ENCODE peak calls at places on chromosomes 3 and 15, in eight cellular contexts. H is WERI-Rb-1, Z is OCI-LY7, W is lung, F is lower leg skin, L is pancreas, S is cardiac muscle cell, V is neural progenitor cell. Y is an unnamed sample.

GRCh38 chr3:188389711-188390346 is 235.9 kb downstream of the LPP start:
- DNase-seq in W (no peak), Z (peak; percentile 92), L (no peak), H (no peak), S (no peak), F (peak; percentile 70), V (no peak), Y (no peak)

GRCh38 chr3:126985143-126985985 is 2.4 kb downstream of the PLXNA1 start:
- DNase-seq in L (peak; percentile 65), F (no peak), S (peak; percentile 29), W (no peak), V (peak; percentile 59), H (no peak), Z (no peak), Y (no peak)

GRCh38 chr3:166274342-166274741 is 437.1 kb upstream of the BCHE start:
- DNase-seq in V (no peak), L (no peak), H (no peak), W (no peak), S (no peak), F (no peak), Z (no peak), Y (no peak)

GRCh38 chr15:63073497-63074172 is 31.1 kb downstream of the TPM1 start:
- DNase-seq in F (no peak), V (no peak), Z (no peak), H (no peak), S (no peak), W (no peak), L (no peak), Y (peak; percentile 33)

GRCh38 chr3:10371167-10371566 is 50.3 kb upstream of the SEC13 start:
- DNase-seq in H (no peak), L (no peak), F (no peak), Z (no peak), V (no peak), S (no peak), W (no peak), Y (peak; percentile 11)

GRCh38 chr15:76190767-76191538 is 120.3 kb downstream of the ETFA start:
- DNase-seq in Z (peak; percentile 78), S (peak; percentile 87), V (peak; percentile 92), F (peak; percentile 69), L (peak; percentile 92), H (peak; percentile 90), W (peak; percentile 79), Y (peak; percentile 76)

GRCh38 chr15:65920825-65921309 is 51.6 kb downstream of the RAB11A start:
- DNase-seq in Z (no peak), W (no peak), S (no peak), H (no peak), F (no peak), V (no peak), L (no peak), Y (peak; percentile 68)

GRCh38 chr3:46670891-46671427 is 22.5 kb downstream of the ALS2CL start:
- DNase-seq in V (no peak), W (no peak), H (peak; percentile 4), L (peak; percentile 27), Z (no peak), F (no peak), S (no peak), Y (no peak)

DNA sequence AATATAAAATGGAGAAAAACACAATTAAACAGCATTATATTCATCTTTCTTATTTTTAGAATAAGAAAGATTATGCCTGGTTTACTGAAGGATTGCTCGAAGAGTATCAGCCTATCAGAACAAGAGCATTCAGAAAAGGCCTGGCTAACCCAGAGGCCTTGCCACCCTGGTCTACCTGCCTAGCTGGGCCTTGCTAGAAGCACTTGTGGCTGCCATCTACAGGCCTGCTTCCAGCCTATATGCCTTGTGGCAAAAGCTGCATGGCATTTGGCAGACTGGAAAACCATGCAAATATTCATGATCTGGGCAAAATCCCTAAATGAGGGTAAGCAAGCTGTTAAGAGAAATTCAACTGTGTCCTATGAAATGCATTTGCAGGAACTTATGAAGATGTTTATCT is 9.3 kb upstream of the ATP13A4 start:
- DNase-seq in Z (peak; percentile 8), W (peak; percentile 42), F (no peak), L (no peak), H (peak; percentile 28), V (peak; percentile 50), S (peak; percentile 38), Y (no peak)
- TF ChIP-seq CTCF in Z (peak; percentile 43), W (no peak), F (no peak), L (no peak), H (peak; percentile 30), V (peak; percentile 39), S (no peak), Y (peak; percentile 12)

DNA sequence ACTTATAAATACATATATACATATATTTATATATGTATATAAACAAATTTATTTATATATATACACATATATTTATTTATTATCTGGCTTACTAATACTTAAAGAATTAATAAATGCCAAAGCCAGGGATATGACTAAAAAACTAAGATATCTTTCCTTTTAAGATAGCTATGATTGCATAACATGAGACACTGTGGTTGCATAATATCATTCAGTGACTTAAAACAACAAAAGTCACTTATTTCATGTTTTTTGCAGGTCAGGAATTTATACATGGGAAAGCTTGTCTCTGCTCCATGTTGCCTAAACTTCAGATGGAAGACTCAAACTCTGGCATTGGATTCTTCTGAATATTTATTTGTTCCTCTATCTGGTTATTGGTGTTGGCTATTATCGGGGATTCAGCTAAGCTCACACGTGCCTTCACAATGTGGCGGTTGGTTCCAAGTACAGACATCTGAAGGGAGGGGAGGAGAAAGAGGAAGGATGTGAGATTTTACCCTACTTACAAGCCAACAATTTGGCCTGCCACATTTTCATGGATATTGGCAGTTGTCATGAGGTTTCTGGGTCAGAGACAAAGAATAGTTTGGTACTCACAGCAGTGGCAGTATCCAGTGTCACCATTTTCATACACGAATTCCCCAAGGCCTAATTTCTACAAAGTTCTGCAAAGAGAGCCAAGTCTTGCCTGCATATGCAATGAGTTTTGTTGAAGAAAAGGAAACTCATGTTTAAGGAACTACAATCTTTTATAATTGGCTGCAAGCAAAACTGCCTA is 381.6 kb downstream of the EPHA3 start:
- DNase-seq in F (no peak), W (no peak), L (no peak), Z (no peak), H (no peak), S (no peak), V (no peak), Y (peak; percentile 65)
- H3K4me3 ChIP-seq in F (no peak overlapping the region), W (no peak overlapping the region), L (no peak overlapping the region), Z (no peak overlapping the region), H (no peak overlapping the region), S (no peak overlapping the region), V (no peak overlapping the region), Y (no peak overlapping the region)

DNA sequence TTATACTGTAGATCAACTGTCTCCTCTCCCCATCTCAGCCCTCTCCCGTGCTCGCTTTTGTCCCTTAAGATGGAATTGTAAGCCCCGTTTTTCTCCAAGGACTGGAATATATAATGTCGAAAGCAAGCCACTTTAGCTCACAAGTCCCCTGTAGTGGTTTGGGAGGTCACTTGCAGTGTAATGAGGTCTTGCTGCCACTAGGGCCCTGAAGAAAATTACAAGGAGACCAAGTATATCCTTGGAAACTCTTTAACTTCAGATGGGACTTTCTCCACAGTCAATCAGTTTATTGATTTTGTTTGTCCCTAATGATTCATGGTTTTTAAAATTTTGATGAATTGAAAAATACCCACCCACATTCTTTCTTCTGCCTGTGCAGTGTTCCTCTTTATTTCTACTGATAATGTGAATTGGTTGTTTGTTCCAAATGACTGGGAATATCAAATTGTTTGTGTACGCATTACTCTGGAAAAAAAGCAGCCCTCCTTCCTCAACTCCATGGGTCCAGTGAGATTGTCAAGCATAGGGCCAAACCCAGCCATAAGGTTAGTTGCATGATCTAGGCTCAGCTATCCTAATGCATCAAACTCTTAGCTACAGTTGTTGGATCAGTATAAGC is 294.8 kb downstream of the MCTP2 start:
- DNase-seq in W (no peak), S (peak; percentile 32), L (no peak), V (peak; percentile 40), F (no peak), H (no peak), Z (peak; percentile 10), Y (no peak)
- TF ChIP-seq CTCF in W (no peak), S (no peak), L (no peak), V (peak; percentile 67), F (no peak), H (peak; percentile 26), Z (peak; percentile 75), Y (peak; percentile 28)

GRCh38 chr3:12141350-12141749 is 17.4 kb downstream of the TIMP4 start:
- DNase-seq in H (no peak), L (no peak), W (no peak), S (no peak), F (no peak), Z (no peak), V (no peak), Y (no peak)

GRCh38 chr3:12147263-12147780 is 11.4 kb downstream of the TIMP4 start:
- DNase-seq in H (no peak), L (no peak), Z (no peak), S (no peak), W (no peak), V (no peak), F (no peak), Y (no peak)

GRCh38 chr3:12148183-12148940 is 10.3 kb downstream of the TIMP4 start:
- DNase-seq in S (no peak), H (no peak), L (no peak), Z (no peak), F (peak; percentile 38), V (no peak), W (no peak), Y (peak; percentile 78)

GRCh38 chr3:12142476-12142875 is 16.2 kb downstream of the TIMP4 start:
- DNase-seq in W (no peak), Z (no peak), L (no peak), V (no peak), F (no peak), H (no peak), S (no peak), Y (no peak)

GRCh38 chr3:12143949-12144504 is 14.7 kb downstream of the TIMP4 start:
- DNase-seq in H (no peak), Z (no peak), W (peak; percentile 39), L (no peak), S (no peak), F (peak; percentile 81), V (no peak), Y (peak; percentile 92)
- H3K4me3 ChIP-seq in H (no peak overlapping the region), Z (no peak overlapping the region), W (no peak overlapping the region), L (no peak overlapping the region), S (no peak overlapping the region), F (no peak overlapping the region), V (no peak overlapping the region), Y (no peak overlapping the region)

DNA sequence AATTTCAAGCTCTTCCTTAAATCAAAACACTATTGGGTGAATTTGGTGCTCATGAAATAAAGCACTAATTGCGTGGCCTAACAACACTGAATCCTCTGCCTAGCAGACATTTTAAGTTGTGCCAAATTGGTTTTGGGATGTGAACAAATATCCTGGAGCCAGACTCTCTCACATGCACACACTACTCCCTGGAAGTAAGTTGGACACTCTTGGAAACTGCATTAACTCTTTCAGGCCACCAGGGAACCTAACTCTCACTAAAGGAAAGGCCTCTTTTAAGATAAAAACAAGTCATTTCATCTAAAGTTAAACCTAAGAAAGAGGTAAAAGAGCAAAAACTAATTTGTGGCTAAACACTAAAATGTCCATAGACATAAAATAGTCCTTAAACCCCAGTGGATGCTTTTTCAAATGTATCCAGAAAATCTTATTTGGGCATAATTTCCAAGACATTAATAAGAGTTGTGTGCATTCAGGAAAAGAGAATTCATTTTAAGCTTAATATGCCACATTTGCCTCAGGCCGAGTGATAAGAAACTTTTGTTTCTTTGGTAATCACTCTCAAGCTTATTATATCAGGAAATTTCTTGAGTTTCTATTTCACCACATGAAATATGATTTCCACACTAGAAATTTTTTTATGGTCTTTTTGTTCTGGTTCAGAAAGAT is 61.8 kb downstream of the ZBTB20 start:
- DNase-seq in L (no peak), W (no peak), F (no peak), H (no peak), Z (no peak), V (peak; percentile 12), S (peak; percentile 11), Y (no peak)
- TF ChIP-seq CTCF in L (no peak), W (no peak), F (no peak), H (no peak), Z (no peak), V (peak; percentile 60), S (peak; percentile 31), Y (peak; percentile 40)

GRCh38 chr3:185764168-185764988 is 60.5 kb downstream of the IGF2BP2 start:
- DNase-seq in W (no peak), H (no peak), S (no peak), F (no peak), Z (no peak), L (no peak), V (peak; percentile 66), Y (peak; percentile 75)
- H3K4me3 ChIP-seq in W (no peak overlapping the region), H (no peak overlapping the region), S (no peak overlapping the region), F (no peak overlapping the region), Z (no peak overlapping the region), L (no peak overlapping the region), V (no peak overlapping the region), Y (no peak overlapping the region)

Y was measured in cardiac fibroblast.